ENCODE peak calls at places on chromosomes 2 and 18, in nine cellular contexts. G, E, C, Z, F, N, T, A and O are unnamed samples.

GRCh38 chr2:101151141-101151858 is at the start of gene TBC1D8:
- DNase-seq in A (peak), C (peak), E (peak), N (peak), F (peak), Z (peak), G (peak), T (peak), O (peak)

GRCh38 chr2:70670202-70670601 is 97.8 kb downstream of the ADD2 start:
- DNase-seq in A (no peak), G (no peak), T (no peak), Z (no peak), F (no peak), E (no peak), C (no peak), N (no peak), O (no peak)

GRCh38 chr2:58702302-58702696 is 461.2 kb upstream of the FANCL start:
- DNase-seq in C (no peak), N (no peak), Z (no peak), F (no peak), G (no peak), A (peak), T (no peak), E (no peak), O (no peak)

GRCh38 chr2:189613077-189613636 is 32.6 kb upstream of the SLC40A1 start:
- DNase-seq in G (no peak), T (peak), C (no peak), F (no peak), N (peak), A (peak), E (peak), Z (no peak), O (no peak)

GRCh38 chr2:14197293-14197692 is 435.2 kb upstream of the LRATD1 start:
- DNase-seq in Z (no peak), N (no peak), E (no peak), A (no peak), F (no peak), T (no peak), G (no peak), C (no peak), O (no peak)

GRCh38 chr2:3635171-3636008 is 22.6 kb upstream of the ALLC start:
- DNase-seq in F (no peak), G (no peak), C (no peak), E (no peak), Z (peak), N (no peak), T (no peak), A (no peak), O (no peak)

GRCh38 chr2:226797989-226798421 is 1.6 kb downstream of the IRS1 start:
- DNase-seq in F (no peak), G (no peak), A (peak), T (no peak), E (no peak), C (no peak), Z (peak), N (peak), O (no peak)

GRCh38 chr2:43402002-43402401 is 175.6 kb upstream of the ZFP36L2 start:
- DNase-seq in G (peak), N (no peak), A (no peak), F (peak), Z (no peak), E (no peak), T (no peak), C (no peak), O (peak)

GRCh38 chr2:187593697-187594096 is 39.5 kb upstream of the TFPI start:
- DNase-seq in T (peak), G (no peak), E (no peak), N (peak), Z (no peak), A (peak), F (no peak), C (no peak), O (no peak)

GRCh38 chr2:106097370-106098000 is 96.6 kb downstream of the UXS1 start:
- DNase-seq in T (no peak), F (no peak), N (no peak), G (no peak), A (no peak), Z (peak), E (no peak), C (no peak), O (no peak)

GRCh38 chr2:98376301-98376945 is 30.2 kb downstream of the CNGA3 start:
- DNase-seq in T (no peak), G (no peak), C (no peak), A (no peak), N (no peak), F (no peak), E (no peak), Z (no peak), O (no peak)

GRCh38 chr18:54871231-54871630 is 43.0 kb downstream of the RAB27B start:
- DNase-seq in E (no peak), A (no peak), N (no peak), G (no peak), Z (no peak), F (no peak), C (no peak), T (no peak), O (no peak)

GRCh38 chr2:7847321-7847720 is 834.5 kb upstream of the ID2 start:
- DNase-seq in C (no peak), G (no peak), T (no peak), Z (no peak), N (no peak), E (no peak), A (peak), F (no peak), O (no peak)

GRCh38 chr2:196077821-196078220 is 9.2 kb upstream of the DNAH7 start:
- DNase-seq in N (peak), A (peak), Z (no peak), T (no peak), C (no peak), F (no peak), E (no peak), G (no peak), O (no peak)

GRCh38 chr18:362914-363295 is 95.1 kb upstream of the THOC1 start:
- DNase-seq in C (no peak), N (no peak), G (no peak), E (no peak), A (no peak), Z (no peak), F (no peak), T (no peak), O (no peak)

GRCh38 chr2:145751634-145752033 is 1231.7 kb upstream of the ZEB2 start:
- DNase-seq in F (no peak), E (peak), C (no peak), G (no peak), A (peak), T (peak), Z (no peak), N (no peak), O (no peak)

GRCh38 chr2:18841248-18842150 is 252.1 kb upstream of the NT5C1B start:
- DNase-seq in C (no peak), Z (no peak), E (no peak), T (no peak), G (no peak), N (no peak), F (no peak), A (no peak), O (no peak)

GRCh38 chr2:68730828-68731227 is 3.8 kb upstream of the ARHGAP25 start:
- DNase-seq in N (peak), G (no peak), T (peak), E (no peak), C (no peak), A (peak), Z (no peak), F (no peak), O (no peak)

GRCh38 chr2:60331106-60331809 is 222.2 kb downstream of the BCL11A start:
- DNase-seq in F (no peak), E (no peak), N (no peak), Z (no peak), G (no peak), A (no peak), T (no peak), C (no peak), O (no peak)

GRCh38 chr2:146776589-146776988 is 1068.2 kb upstream of the ACVR2A start:
- DNase-seq in G (no peak), T (no peak), Z (no peak), A (no peak), F (no peak), C (no peak), N (no peak), E (no peak), O (no peak)

GRCh38 chr2:9105601-9106337 is 100.8 kb upstream of the ASAP2 start:
- DNase-seq in A (no peak), C (no peak), T (no peak), E (no peak), N (no peak), G (no peak), F (peak), Z (no peak), O (no peak)

GRCh38 chr2:24457730-24458129 is 33.3 kb upstream of the NCOA1 start:
- DNase-seq in Z (no peak), E (no peak), C (no peak), A (no peak), T (no peak), N (no peak), G (no peak), F (no peak), O (no peak)

GRCh38 chr2:154912215-154912614 is 213.7 kb downstream of the KCNJ3 start:
- DNase-seq in N (no peak), A (no peak), Z (no peak), F (no peak), T (no peak), G (no peak), E (no peak), C (no peak), O (no peak)

GRCh38 chr2:233124449-233125080 is 64.4 kb downstream of the INPP5D start:
- DNase-seq in G (no peak), A (no peak), F (no peak), T (no peak), N (no peak), C (no peak), Z (no peak), E (no peak), O (no peak)

GRCh38 chr2:233084488-233084887 is 24.3 kb downstream of the INPP5D start:
- DNase-seq in A (no peak), T (peak), F (peak), E (no peak), G (peak), Z (no peak), C (no peak), N (no peak), O (peak)